ENCODE peak calls at places on chromosomes 1 and 21, in four cellular contexts. One of them, this sample, is unnamed.
A peak's percentile ranks its signal among the peaks of the same experiment; 100 is the strongest.

GRCh38 chr1:153389978-153390879 is 644 bp downstream of the S100A8 start:
- DNase-seq in H9: no peak
- DNase-seq in H1: no peak
- DNase-seq in IMR-90: no peak
- DNase-seq in this sample: no peak

GRCh38 chr1:96236156-96236739 is 485.3 kb upstream of the PTBP2 start:
- DNase-seq in H9: no peak
- DNase-seq in H1: no peak
- DNase-seq in IMR-90: peak; percentile 75
- DNase-seq in this sample: peak; percentile 16

GRCh38 chr1:30668546-30669327 is 54.6 kb downstream of the MATN1 start:
- DNase-seq in H1: no peak
- DNase-seq in H9: no peak
- DNase-seq in IMR-90: peak; percentile 10
- DNase-seq in this sample: no peak

GRCh38 chr1:110548381-110548780 is 29.4 kb upstream of the KCNA10 start:
- DNase-seq in H9: peak; percentile 61
- DNase-seq in H1: no peak
- DNase-seq in IMR-90: peak; percentile 8
- DNase-seq in this sample: peak; percentile 18

GRCh38 chr1:51518033-51518729 is 885 bp downstream of the EPS15 start:
- DNase-seq in H1: no peak
- DNase-seq in H9: peak; percentile 67
- DNase-seq in IMR-90: peak; percentile 28
- DNase-seq in this sample: peak; percentile 43

GRCh38 chr1:32014199-32014936 is 700 bp downstream of the KHDRBS1 start:
- DNase-seq in H9: peak; percentile 39
- DNase-seq in H1: no peak
- DNase-seq in IMR-90: peak; percentile 36
- DNase-seq in this sample: peak; percentile 56

GRCh38 chr21:31161157-31161556 is 122.9 kb upstream of the KRTAP19-8 start:
- DNase-seq in IMR-90: peak; percentile 15
- DNase-seq in H1: no peak
- DNase-seq in H9: no peak
- DNase-seq in this sample: peak; percentile 80

GRCh38 chr1:10168912-10169514 is 41.4 kb upstream of the KIF1B start:
- DNase-seq in IMR-90: no peak
- DNase-seq in H9: no peak
- DNase-seq in H1: no peak
- DNase-seq in this sample: no peak

GRCh38 chr1:110176299-110176956 is 26.1 kb downstream of the SLC6A17 start:
- DNase-seq in H1: no peak
- DNase-seq in H9: no peak
- DNase-seq in IMR-90: no peak
- DNase-seq in this sample: no peak

GRCh38 chr1:109615879-109616278 is 3.5 kb downstream of the GNAT2 start:
- DNase-seq in H9: no peak
- DNase-seq in H1: no peak
- DNase-seq in IMR-90: peak; percentile 46
- DNase-seq in this sample: peak; percentile 33

GRCh38 chr1:37558411-37558810 is 1.7 kb downstream of the DNALI1 start:
- DNase-seq in H9: no peak
- DNase-seq in H1: no peak
- DNase-seq in IMR-90: no peak
- DNase-seq in this sample: no peak

GRCh38 chr1:26913754-26914619 is at the start of gene NR0B2:
- DNase-seq in H1: no peak
- DNase-seq in H9: no peak
- DNase-seq in IMR-90: no peak
- DNase-seq in this sample: no peak

GRCh38 chr1:17935230-17935629 is 172.4 kb upstream of the IGSF21 start:
- DNase-seq in H9: no peak
- DNase-seq in IMR-90: no peak
- DNase-seq in H1: no peak
- DNase-seq in this sample: no peak

GRCh38 chr1:33235521-33235920 is 20.8 kb upstream of the ZNF362 start:
- DNase-seq in H1: no peak
- DNase-seq in H9: no peak
- DNase-seq in IMR-90: no peak
- DNase-seq in this sample: peak; percentile 35

GRCh38 chr1:52281518-52281917 is 84.5 kb downstream of the CC2D1B start:
- DNase-seq in IMR-90: peak; percentile 82
- DNase-seq in H9: no peak
- DNase-seq in H1: no peak
- DNase-seq in this sample: no peak

GRCh38 chr1:33802268-33802667 is 61.6 kb upstream of the HMGB4 start:
- DNase-seq in H1: no peak
- DNase-seq in IMR-90: no peak
- DNase-seq in H9: no peak
- DNase-seq in this sample: no peak

GRCh38 chr1:211261229-211261628 is 2.1 kb downstream of the RCOR3 start:
- DNase-seq in IMR-90: no peak
- DNase-seq in H1: no peak
- DNase-seq in H9: no peak
- DNase-seq in this sample: no peak

GRCh38 chr1:47524272-47524671 is 86.4 kb downstream of the FOXD2 start:
- DNase-seq in IMR-90: no peak
- DNase-seq in H1: no peak
- DNase-seq in H9: no peak
- DNase-seq in this sample: no peak

GRCh38 chr1:205273551-205273982 is 45.8 kb downstream of the TMCC2 start:
- DNase-seq in IMR-90: peak; percentile 76
- DNase-seq in H1: peak; percentile 83
- DNase-seq in H9: peak; percentile 91
- DNase-seq in this sample: peak; percentile 95

GRCh38 chr1:228540161-228540917 is 53.2 kb downstream of the RNF187 start:
- DNase-seq in H1: no peak
- DNase-seq in IMR-90: no peak
- DNase-seq in H9: no peak
- DNase-seq in this sample: peak; percentile 78

GRCh38 chr1:156123356-156124196 is 9.1 kb downstream of the LMNA start:
- DNase-seq in H1: no peak
- DNase-seq in H9: peak; percentile 94
- DNase-seq in IMR-90: peak; percentile 98
- DNase-seq in this sample: peak; percentile 84

GRCh38 chr1:27203946-27204345 is 30.5 kb upstream of the WDTC1 start:
- DNase-seq in H9: no peak
- DNase-seq in IMR-90: peak; percentile 16
- DNase-seq in H1: no peak
- DNase-seq in this sample: peak; percentile 82

GRCh38 chr1:86434031-86434430 is 10.1 kb downstream of the CLCA2 start:
- DNase-seq in H9: no peak
- DNase-seq in H1: no peak
- DNase-seq in IMR-90: no peak
- DNase-seq in this sample: no peak

GRCh38 chr1:218459878-218460277 is 114.7 kb downstream of the TGFB2 start:
- DNase-seq in IMR-90: peak; percentile 84
- DNase-seq in H1: peak; percentile 33
- DNase-seq in H9: peak; percentile 56
- DNase-seq in this sample: no peak

GRCh38 chr1:183270541-183271141 is 84.6 kb downstream of the LAMC2 start:
- DNase-seq in IMR-90: peak; percentile 96
- DNase-seq in H1: no peak
- DNase-seq in H9: no peak
- DNase-seq in this sample: no peak

GRCh38 chr1:94122201-94122970 is 1.4 kb upstream of the ABCA4 start:
- DNase-seq in IMR-90: peak; percentile 89
- DNase-seq in H1: no peak
- DNase-seq in H9: no peak
- DNase-seq in this sample: no peak

GRCh38 chr21:36509966-36510742 is 30.2 kb upstream of the CLDN14 start:
- DNase-seq in IMR-90: no peak
- DNase-seq in H1: no peak
- DNase-seq in H9: no peak
- DNase-seq in this sample: peak; percentile 94

GRCh38 chr1:88422037-88422436 is 262.0 kb upstream of the PKN2 start:
- DNase-seq in H1: no peak
- DNase-seq in IMR-90: no peak
- DNase-seq in H9: no peak
- DNase-seq in this sample: no peak

GRCh38 chr1:50976890-50977574 is 7.0 kb downstream of the CDKN2C start:
- DNase-seq in H1: no peak
- DNase-seq in H9: peak; percentile 40
- DNase-seq in IMR-90: peak; percentile 39
- DNase-seq in this sample: peak; percentile 47

GRCh38 chr1:154877370-154877974 is 7.4 kb upstream of the KCNN3 start:
- DNase-seq in H1: no peak
- DNase-seq in H9: peak; percentile 17
- DNase-seq in IMR-90: peak; percentile 28
- DNase-seq in this sample: no peak

GRCh38 chr1:154880651-154881050 is 10.6 kb upstream of the KCNN3 start:
- DNase-seq in IMR-90: no peak
- DNase-seq in H9: no peak
- DNase-seq in H1: no peak
- DNase-seq in this sample: no peak

GRCh38 chr1:154876842-154877369 is 6.8 kb upstream of the KCNN3 start:
- DNase-seq in IMR-90: no peak
- DNase-seq in H1: no peak
- DNase-seq in H9: peak; percentile 2
- DNase-seq in this sample: no peak

GRCh38 chr1:154881820-154882535 is 11.9 kb upstream of the KCNN3 start:
- DNase-seq in H1: no peak
- DNase-seq in IMR-90: no peak
- DNase-seq in H9: no peak
- DNase-seq in this sample: no peak

GRCh38 chr1:154878371-154879355 is 8.6 kb upstream of the KCNN3 start:
- DNase-seq in H9: peak; percentile 94
- DNase-seq in IMR-90: peak; percentile 62
- DNase-seq in H1: peak; percentile 51
- DNase-seq in this sample: peak; percentile 62
- H2BK5ac ChIP-seq in H9: no peak overlapping the region
- H2BK5ac ChIP-seq in IMR-90: no peak overlapping the region
- H2BK5ac ChIP-seq in H1: no peak overlapping the region
- H2BK5ac ChIP-seq in this sample: no peak overlapping the region

GRCh38 chr1:23188434-23188884 is 19.8 kb upstream of the LUZP1 start:
- DNase-seq in H1: no peak
- DNase-seq in IMR-90: no peak
- DNase-seq in H9: no peak
- DNase-seq in this sample: peak; percentile 51
- H2AFZ ChIP-seq in H1: no peak overlapping the region
- H2AFZ ChIP-seq in IMR-90: no peak overlapping the region
- H2AFZ ChIP-seq in H9: no peak overlapping the region
- H2AFZ ChIP-seq in this sample: no peak overlapping the region

DNA sequence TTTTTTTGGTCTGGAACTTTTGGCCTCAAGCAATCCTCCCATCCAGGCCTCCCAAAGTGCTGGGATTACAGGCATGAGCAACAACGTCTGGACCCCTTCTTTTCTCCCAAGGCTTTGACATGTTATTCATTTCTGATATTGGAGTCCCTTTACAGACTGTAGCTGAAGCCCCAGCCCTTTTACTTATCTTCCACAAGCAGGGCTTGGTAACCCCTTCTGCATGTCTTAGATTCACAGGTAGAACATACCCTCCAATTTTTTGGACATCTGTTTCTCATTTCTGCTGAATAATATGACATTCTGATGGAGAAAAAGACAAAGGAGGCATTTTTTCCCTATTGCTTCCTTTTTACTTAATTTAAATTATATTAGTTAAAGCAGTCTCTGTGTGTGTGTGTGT is 39.2 kb upstream of the RGS21 start:
- DNase-seq in H9: no peak
- DNase-seq in H1: no peak
- DNase-seq in IMR-90: no peak
- DNase-seq in this sample: no peak
- H4K8ac ChIP-seq in H9: no peak overlapping the region
- H4K8ac ChIP-seq in H1: no peak overlapping the region
- H4K8ac ChIP-seq in IMR-90: no peak overlapping the region
- H4K8ac ChIP-seq in this sample: no peak overlapping the region

GRCh38 chr1:100325415-100326324 is 26.6 kb upstream of the CDC14A start:
- DNase-seq in H1: no peak
- DNase-seq in IMR-90: no peak
- DNase-seq in H9: no peak
- DNase-seq in this sample: no peak
- H2BK5ac ChIP-seq in H1: no peak overlapping the region
- H2BK5ac ChIP-seq in IMR-90: no peak overlapping the region
- H2BK5ac ChIP-seq in H9: no peak overlapping the region
- H2BK5ac ChIP-seq in this sample: no peak overlapping the region

This sample was measured in trophoblast cell.